ENCODE peak calls at places on chromosomes 6 and 20, in eight cellular contexts. One of them, this sample, is unnamed.

GRCh38 chr6:127096167-127096566 is 22.3 kb upstream of the RSPO3 start:
- DNase-seq in GDM1: no peak
- DNase-seq in non-pigmented ciliary epithelial cell: no peak
- DNase-seq in esophagus squamous epithelium: no peak
- DNase-seq in Kasumi-1: no peak
- DNase-seq in ascending aorta: no peak
- DNase-seq in activated naive CD8-positive, alpha-beta T cell treated with anti-CD3 and anti-CD28 coated beads, Interleukin-2, amount 10 ng/mL, durations not matched to agents 7 days and 5 days: no peak
- DNase-seq in psoas muscle: no peak
- DNase-seq in this sample: no peak

GRCh38 chr6:39301606-39302005 is 12.6 kb downstream of the KCNK17 start:
- DNase-seq in GDM1: no peak
- DNase-seq in non-pigmented ciliary epithelial cell: no peak
- DNase-seq in esophagus squamous epithelium: no peak
- DNase-seq in Kasumi-1: no peak
- DNase-seq in ascending aorta: no peak
- DNase-seq in activated naive CD8-positive, alpha-beta T cell treated with anti-CD3 and anti-CD28 coated beads, Interleukin-2, amount 10 ng/mL, durations not matched to agents 7 days and 5 days: no peak
- DNase-seq in psoas muscle: no peak
- DNase-seq in this sample: no peak

GRCh38 chr6:139060332-139060731 is 31.8 kb downstream of the ABRACL start:
- DNase-seq in GDM1: no peak
- DNase-seq in non-pigmented ciliary epithelial cell: peak
- DNase-seq in esophagus squamous epithelium: no peak
- DNase-seq in Kasumi-1: peak
- DNase-seq in ascending aorta: no peak
- DNase-seq in activated naive CD8-positive, alpha-beta T cell treated with anti-CD3 and anti-CD28 coated beads, Interleukin-2, amount 10 ng/mL, durations not matched to agents 7 days and 5 days: no peak
- DNase-seq in psoas muscle: no peak
- DNase-seq in this sample: no peak

GRCh38 chr20:62476074-62476838 is 461 bp upstream of the GATA5 start:
- DNase-seq in GDM1: no peak
- DNase-seq in non-pigmented ciliary epithelial cell: no peak
- DNase-seq in esophagus squamous epithelium: no peak
- DNase-seq in Kasumi-1: no peak
- DNase-seq in ascending aorta: no peak
- DNase-seq in activated naive CD8-positive, alpha-beta T cell treated with anti-CD3 and anti-CD28 coated beads, Interleukin-2, amount 10 ng/mL, durations not matched to agents 7 days and 5 days: no peak
- DNase-seq in psoas muscle: no peak
- DNase-seq in this sample: no peak

GRCh38 chr6:148998704-148999103 is 251.9 kb downstream of the UST start:
- DNase-seq in GDM1: no peak
- DNase-seq in non-pigmented ciliary epithelial cell: no peak
- DNase-seq in esophagus squamous epithelium: no peak
- DNase-seq in Kasumi-1: no peak
- DNase-seq in ascending aorta: no peak
- DNase-seq in activated naive CD8-positive, alpha-beta T cell treated with anti-CD3 and anti-CD28 coated beads, Interleukin-2, amount 10 ng/mL, durations not matched to agents 7 days and 5 days: no peak
- DNase-seq in psoas muscle: no peak
- DNase-seq in this sample: no peak

GRCh38 chr6:14640631-14641030 is 523.1 kb downstream of the CD83 start:
- DNase-seq in GDM1: no peak
- DNase-seq in non-pigmented ciliary epithelial cell: no peak
- DNase-seq in esophagus squamous epithelium: no peak
- DNase-seq in Kasumi-1: no peak
- DNase-seq in ascending aorta: no peak
- DNase-seq in activated naive CD8-positive, alpha-beta T cell treated with anti-CD3 and anti-CD28 coated beads, Interleukin-2, amount 10 ng/mL, durations not matched to agents 7 days and 5 days: no peak
- DNase-seq in psoas muscle: no peak
- DNase-seq in this sample: no peak

GRCh38 chr20:23282111-23282510 is 68.5 kb upstream of the NXT1 start:
- DNase-seq in GDM1: no peak
- DNase-seq in non-pigmented ciliary epithelial cell: no peak
- DNase-seq in esophagus squamous epithelium: no peak
- DNase-seq in Kasumi-1: no peak
- DNase-seq in ascending aorta: no peak
- DNase-seq in activated naive CD8-positive, alpha-beta T cell treated with anti-CD3 and anti-CD28 coated beads, Interleukin-2, amount 10 ng/mL, durations not matched to agents 7 days and 5 days: no peak
- DNase-seq in psoas muscle: no peak
- DNase-seq in this sample: no peak

GRCh38 chr6:23266536-23266935 is 697.2 kb downstream of the HDGFL1 start:
- DNase-seq in GDM1: no peak
- DNase-seq in non-pigmented ciliary epithelial cell: no peak
- DNase-seq in esophagus squamous epithelium: no peak
- DNase-seq in Kasumi-1: no peak
- DNase-seq in ascending aorta: no peak
- DNase-seq in activated naive CD8-positive, alpha-beta T cell treated with anti-CD3 and anti-CD28 coated beads, Interleukin-2, amount 10 ng/mL, durations not matched to agents 7 days and 5 days: no peak
- DNase-seq in psoas muscle: no peak
- DNase-seq in this sample: no peak

GRCh38 chr6:90369024-90369519 is 72.4 kb upstream of the BACH2 start:
- DNase-seq in GDM1: no peak
- DNase-seq in non-pigmented ciliary epithelial cell: peak
- DNase-seq in esophagus squamous epithelium: peak
- DNase-seq in Kasumi-1: peak
- DNase-seq in ascending aorta: peak
- DNase-seq in activated naive CD8-positive, alpha-beta T cell treated with anti-CD3 and anti-CD28 coated beads, Interleukin-2, amount 10 ng/mL, durations not matched to agents 7 days and 5 days: no peak
- DNase-seq in psoas muscle: peak
- DNase-seq in this sample: no peak

GRCh38 chr6:146985111-146985510 is 219.1 kb upstream of the STXBP5 start:
- DNase-seq in GDM1: no peak
- DNase-seq in non-pigmented ciliary epithelial cell: no peak
- DNase-seq in esophagus squamous epithelium: no peak
- DNase-seq in Kasumi-1: no peak
- DNase-seq in ascending aorta: no peak
- DNase-seq in activated naive CD8-positive, alpha-beta T cell treated with anti-CD3 and anti-CD28 coated beads, Interleukin-2, amount 10 ng/mL, durations not matched to agents 7 days and 5 days: no peak
- DNase-seq in psoas muscle: no peak
- DNase-seq in this sample: no peak

GRCh38 chr6:125910518-125910917 is 46.1 kb upstream of the HINT3 start:
- DNase-seq in GDM1: no peak
- DNase-seq in non-pigmented ciliary epithelial cell: peak
- DNase-seq in esophagus squamous epithelium: no peak
- DNase-seq in Kasumi-1: no peak
- DNase-seq in ascending aorta: no peak
- DNase-seq in activated naive CD8-positive, alpha-beta T cell treated with anti-CD3 and anti-CD28 coated beads, Interleukin-2, amount 10 ng/mL, durations not matched to agents 7 days and 5 days: no peak
- DNase-seq in psoas muscle: no peak
- DNase-seq in this sample: no peak

GRCh38 chr6:169620171-169621125 is 81.4 kb downstream of the WDR27 start:
- DNase-seq in GDM1: no peak
- DNase-seq in non-pigmented ciliary epithelial cell: peak
- DNase-seq in esophagus squamous epithelium: no peak
- DNase-seq in Kasumi-1: no peak
- DNase-seq in ascending aorta: no peak
- DNase-seq in activated naive CD8-positive, alpha-beta T cell treated with anti-CD3 and anti-CD28 coated beads, Interleukin-2, amount 10 ng/mL, durations not matched to agents 7 days and 5 days: no peak
- DNase-seq in psoas muscle: no peak
- DNase-seq in this sample: no peak

GRCh38 chr20:21503345-21503744 is 10.5 kb downstream of the NKX2-2 start:
- DNase-seq in GDM1: no peak
- DNase-seq in non-pigmented ciliary epithelial cell: no peak
- DNase-seq in esophagus squamous epithelium: no peak
- DNase-seq in Kasumi-1: peak
- DNase-seq in ascending aorta: no peak
- DNase-seq in activated naive CD8-positive, alpha-beta T cell treated with anti-CD3 and anti-CD28 coated beads, Interleukin-2, amount 10 ng/mL, durations not matched to agents 7 days and 5 days: no peak
- DNase-seq in psoas muscle: no peak
- DNase-seq in this sample: no peak

GRCh38 chr6:87312860-87313259 is 9.5 kb upstream of the SMIM8 start:
- DNase-seq in GDM1: no peak
- DNase-seq in non-pigmented ciliary epithelial cell: no peak
- DNase-seq in esophagus squamous epithelium: no peak
- DNase-seq in Kasumi-1: no peak
- DNase-seq in ascending aorta: no peak
- DNase-seq in activated naive CD8-positive, alpha-beta T cell treated with anti-CD3 and anti-CD28 coated beads, Interleukin-2, amount 10 ng/mL, durations not matched to agents 7 days and 5 days: no peak
- DNase-seq in psoas muscle: no peak
- DNase-seq in this sample: no peak

GRCh38 chr20:47354710-47355488 is 1.6 kb downstream of the ZMYND8 start:
- DNase-seq in GDM1: no peak
- DNase-seq in non-pigmented ciliary epithelial cell: no peak
- DNase-seq in esophagus squamous epithelium: no peak
- DNase-seq in Kasumi-1: peak
- DNase-seq in ascending aorta: no peak
- DNase-seq in activated naive CD8-positive, alpha-beta T cell treated with anti-CD3 and anti-CD28 coated beads, Interleukin-2, amount 10 ng/mL, durations not matched to agents 7 days and 5 days: no peak
- DNase-seq in psoas muscle: no peak
- DNase-seq in this sample: no peak

GRCh38 chr20:36097751-36098151 is 56.8 kb upstream of the EPB41L1 start:
- DNase-seq in GDM1: no peak
- DNase-seq in non-pigmented ciliary epithelial cell: no peak
- DNase-seq in esophagus squamous epithelium: no peak
- DNase-seq in Kasumi-1: no peak
- DNase-seq in ascending aorta: no peak
- DNase-seq in activated naive CD8-positive, alpha-beta T cell treated with anti-CD3 and anti-CD28 coated beads, Interleukin-2, amount 10 ng/mL, durations not matched to agents 7 days and 5 days: no peak
- DNase-seq in psoas muscle: no peak
- DNase-seq in this sample: no peak

GRCh38 chr20:62822788-62823651 is 6.2 kb downstream of the COL9A3 start:
- DNase-seq in GDM1: peak
- DNase-seq in non-pigmented ciliary epithelial cell: no peak
- DNase-seq in esophagus squamous epithelium: no peak
- DNase-seq in Kasumi-1: peak
- DNase-seq in ascending aorta: no peak
- DNase-seq in activated naive CD8-positive, alpha-beta T cell treated with anti-CD3 and anti-CD28 coated beads, Interleukin-2, amount 10 ng/mL, durations not matched to agents 7 days and 5 days: peak
- DNase-seq in psoas muscle: no peak
- DNase-seq in this sample: no peak

GRCh38 chr6:136726837-136727557 is 65.3 kb downstream of the MAP3K5 start:
- DNase-seq in GDM1: no peak
- DNase-seq in non-pigmented ciliary epithelial cell: no peak
- DNase-seq in esophagus squamous epithelium: no peak
- DNase-seq in Kasumi-1: no peak
- DNase-seq in ascending aorta: no peak
- DNase-seq in activated naive CD8-positive, alpha-beta T cell treated with anti-CD3 and anti-CD28 coated beads, Interleukin-2, amount 10 ng/mL, durations not matched to agents 7 days and 5 days: no peak
- DNase-seq in psoas muscle: no peak
- DNase-seq in this sample: no peak

This sample was measured in central memory CD4-positive, alpha-beta T cell.